ENCODE peak calls at places on chromosomes 2 and 18, in seven cellular contexts. X is GM12878, G is suprapubic skin, P is sigmoid colon, L is K562, S is transverse colon, M is spleen. V is an unnamed sample. For H3K4me1, the result is how much of the 10 kb centered on the place peaks cover.

GRCh38 chr2:130380096-130380934 is 24.5 kb downstream of the PTPN18 start:
- DNase-seq in P (peak), X (no peak), M (no peak), L (peak), S (no peak), G (no peak), V (no peak)

GRCh38 chr2:137387044-137387443 is 577.2 kb upstream of the HNMT start:
- DNase-seq in M (no peak), X (no peak), L (no peak), S (no peak), G (no peak), P (no peak), V (no peak)

GRCh38 chr2:109375656-109376055 is 238.1 kb downstream of the SEPTIN10 start:
- DNase-seq in S (no peak), L (no peak), P (peak), X (no peak), G (peak), M (peak), V (no peak)

GRCh38 chr18:51251625-51252024 is 54.1 kb upstream of the MEX3C start:
- DNase-seq in P (no peak), X (peak), M (peak), G (no peak), S (peak), L (no peak), V (no peak)

GRCh38 chr2:151534001-151534400 is 124.3 kb downstream of the RIF1 start:
- DNase-seq in L (no peak), X (no peak), P (no peak), G (no peak), S (no peak), M (no peak), V (no peak)

GRCh38 chr18:7941533-7941932 is 374.4 kb downstream of the PTPRM start:
- DNase-seq in P (no peak), M (no peak), L (no peak), G (no peak), S (peak), X (no peak), V (peak)

GRCh38 chr18:58189008-58189407 is 145.0 kb downstream of the NEDD4L start:
- DNase-seq in G (no peak), X (no peak), P (no peak), L (no peak), M (no peak), S (no peak), V (no peak)

GRCh38 chr2:70084973-70085710 is 2.1 kb upstream of the PCBP1 start:
- DNase-seq in M (peak), S (peak), P (peak), L (peak), X (peak), G (peak), V (peak)

GRCh38 chr2:161991991-161992390 is 82.0 kb downstream of the DPP4 start:
- DNase-seq in M (no peak), P (no peak), L (no peak), X (no peak), S (no peak), G (no peak), V (no peak)

GRCh38 chr2:162073776-162074578 is at the start of gene DPP4:
- DNase-seq in G (no peak), X (no peak), P (peak), M (peak), L (no peak), S (peak), V (peak)

GRCh38 chr2:38835990-38836389 is 39.7 kb downstream of the DHX57 start:
- DNase-seq in G (no peak), P (no peak), L (no peak), M (no peak), X (peak), S (no peak), V (no peak)

GRCh38 chr18:6242004-6242403 is 172.7 kb downstream of the L3MBTL4 start:
- DNase-seq in G (no peak), L (no peak), S (no peak), M (no peak), X (no peak), P (no peak), V (no peak)

GRCh38 chr2:165957030-165957675 is 3.6 kb upstream of the TTC21B start:
- DNase-seq in L (no peak), S (no peak), G (no peak), M (peak), P (no peak), X (no peak), V (no peak)

GRCh38 chr2:84970266-84970955 is 550 bp upstream of the KCMF1 start:
- DNase-seq in S (peak), G (peak), L (peak), X (no peak), M (peak), P (peak), V (peak)

GRCh38 chr2:54380627-54381026 is 75.5 kb upstream of the SPTBN1 start:
- DNase-seq in S (no peak), L (no peak), G (no peak), P (no peak), X (no peak), M (no peak), V (no peak)

GRCh38 chr2:207825033-207825957 is 55.6 kb upstream of the FZD5 start:
- DNase-seq in S (no peak), M (no peak), G (no peak), X (no peak), P (peak), L (no peak), V (no peak)

GRCh38 chr18:8936646-8937045 is 165.9 kb upstream of the NDUFV2 start:
- DNase-seq in P (no peak), X (no peak), G (no peak), S (no peak), L (no peak), M (no peak), V (no peak)

GRCh38 chr2:234308814-234309195 is 188.1 kb downstream of the ARL4C start:
- DNase-seq in X (peak), M (no peak), G (no peak), P (no peak), S (peak), L (no peak), V (no peak)

GRCh38 chr2:111898703-111899514 is 502 bp downstream of the MERTK start:
- DNase-seq in P (peak), L (no peak), M (no peak), X (no peak), G (peak), S (no peak), V (peak)

GRCh38 chr2:17662723-17663122 is 90.9 kb downstream of the SMC6 start:
- DNase-seq in P (no peak), L (no peak), X (no peak), M (no peak), S (no peak), G (no peak), V (peak)

GRCh38 chr2:67485431-67485830 is 88.3 kb downstream of the ETAA1 start:
- DNase-seq in P (no peak), X (no peak), S (no peak), G (no peak), L (no peak), M (no peak), V (no peak)

GRCh38 chr18:9849407-9849961 is 36.3 kb upstream of the TXNDC2 start:
- DNase-seq in L (peak), G (peak), X (no peak), P (peak), S (peak), M (peak), V (peak)

GRCh38 chr2:239465017-239466001 is 64.5 kb upstream of the HDAC4 start:
- DNase-seq in L (no peak), G (peak), X (no peak), P (peak), S (peak), M (peak), V (no peak)

GRCh38 chr2:46062637-46063412 is 234.4 kb upstream of the EPAS1 start:
- DNase-seq in G (peak), L (peak), M (peak), X (no peak), P (peak), S (peak), V (peak)

GRCh38 chr18:45467307-45467706 is 148.0 kb upstream of the SLC14A2 start:
- DNase-seq in M (no peak), L (no peak), G (no peak), X (no peak), S (no peak), P (no peak), V (no peak)

GRCh38 chr2:222862068-222862914 is 1.5 kb downstream of the ACSL3 start:
- DNase-seq in S (peak), X (no peak), G (no peak), L (peak), M (no peak), P (no peak), V (peak)

GRCh38 chr2:121293450-121294325 is 8.7 kb upstream of the TFCP2L1 start:
- DNase-seq in G (no peak), S (peak), M (no peak), L (no peak), P (no peak), X (no peak), V (no peak)

GRCh38 chr2:25981596-25982272 is 563 bp downstream of the KIF3C start:
- DNase-seq in P (no peak), S (no peak), L (peak), G (peak), X (no peak), M (peak), V (no peak)

GRCh38 chr2:112889976-112890375 is 21.0 kb upstream of the IL37 start:
- DNase-seq in P (no peak), L (no peak), G (no peak), X (no peak), S (no peak), M (no peak), V (no peak)

GRCh38 chr18:9008709-9009635 is 93.5 kb upstream of the NDUFV2 start:
- DNase-seq in X (no peak), P (no peak), L (peak), G (no peak), S (no peak), M (no peak), V (no peak)

GRCh38 chr18:62812891-62813290 is 97.5 kb downstream of the PHLPP1 start:
- DNase-seq in L (no peak), M (no peak), P (no peak), G (no peak), X (no peak), S (no peak), V (no peak)

GRCh38 chr2:201618744-201619654 is 24.3 kb downstream of the TMEM237 start:
- DNase-seq in M (peak), G (peak), S (peak), X (no peak), P (peak), L (peak), V (peak)

GRCh38 chr18:6397931-6398566 is 16.7 kb downstream of the L3MBTL4 start:
- DNase-seq in L (no peak), S (no peak), M (no peak), X (no peak), P (no peak), G (no peak), V (no peak)

GRCh38 chr2:1727101-1727771 is 17.1 kb downstream of the PXDN start:
- DNase-seq in P (peak), M (no peak), X (no peak), S (peak), G (no peak), L (no peak), V (no peak)

GRCh38 chr2:20487392-20488135 is 40.7 kb downstream of the RHOB start:
- DNase-seq in L (no peak), P (peak), X (no peak), G (peak), S (no peak), M (no peak), V (no peak)

GRCh38 chr2:138922973-138923563 is 142.9 kb upstream of the NXPH2 start:
- DNase-seq in X (no peak), M (no peak), G (no peak), S (no peak), L (peak), P (no peak), V (no peak)

GRCh38 chr2:179861777-179862117 is 335 bp upstream of the ZNF385B start:
- DNase-seq in G (no peak), P (no peak), X (no peak), S (no peak), L (no peak), M (no peak), V (no peak)

GRCh38 chr2:160227252-160227651 is 27.2 kb upstream of the ITGB6 start:
- DNase-seq in L (no peak), S (peak), P (no peak), M (no peak), G (no peak), X (no peak), V (no peak)

GRCh38 chr2:95347681-95348608 is 50.8 kb downstream of the KCNIP3 start:
- DNase-seq in P (peak), X (no peak), S (no peak), M (no peak), L (no peak), G (no peak), V (no peak)

GRCh38 chr18:24630346-24630880 is 170.0 kb downstream of the HRH4 start:
- DNase-seq in P (no peak), S (no peak), X (no peak), G (no peak), L (no peak), M (no peak), V (no peak)

GRCh38 chr2:10380048-10380926 is 67.8 kb downstream of the ODC1 start:
- DNase-seq in L (no peak), S (no peak), M (peak), X (no peak), G (no peak), P (no peak), V (no peak)
- H3K4me1 ChIP-seq in L (under half), S (under half), M (half or more), X (under half), G (under half), P (under half), V (under half)

GRCh38 chr18:59822612-59823275 is 77.1 kb upstream of the PMAIP1 start:
- DNase-seq in G (no peak), M (no peak), P (no peak), L (no peak), S (no peak), X (no peak), V (no peak)

GRCh38 chr18:59820663-59821062 is 79.1 kb upstream of the PMAIP1 start:
- DNase-seq in P (no peak), S (no peak), M (no peak), X (no peak), L (no peak), G (no peak), V (no peak)

GRCh38 chr18:59818769-59819168 is 81.0 kb upstream of the PMAIP1 start:
- DNase-seq in P (no peak), M (no peak), S (no peak), X (no peak), L (no peak), G (no peak), V (no peak)

GRCh38 chr18:59821983-59822382 is 77.8 kb upstream of the PMAIP1 start:
- DNase-seq in P (no peak), M (no peak), L (no peak), X (no peak), S (no peak), G (no peak), V (no peak)

GRCh38 chr18:59823611-59824195 is 76.1 kb upstream of the PMAIP1 start:
- DNase-seq in P (peak), G (peak), L (peak), X (no peak), M (no peak), S (peak), V (peak)
- TF ChIP-seq POLR2AphosphoS5 in P (peak), G (no peak), L (no peak), X (no peak), M (no peak), S (no peak), V (no peak)

DNA sequence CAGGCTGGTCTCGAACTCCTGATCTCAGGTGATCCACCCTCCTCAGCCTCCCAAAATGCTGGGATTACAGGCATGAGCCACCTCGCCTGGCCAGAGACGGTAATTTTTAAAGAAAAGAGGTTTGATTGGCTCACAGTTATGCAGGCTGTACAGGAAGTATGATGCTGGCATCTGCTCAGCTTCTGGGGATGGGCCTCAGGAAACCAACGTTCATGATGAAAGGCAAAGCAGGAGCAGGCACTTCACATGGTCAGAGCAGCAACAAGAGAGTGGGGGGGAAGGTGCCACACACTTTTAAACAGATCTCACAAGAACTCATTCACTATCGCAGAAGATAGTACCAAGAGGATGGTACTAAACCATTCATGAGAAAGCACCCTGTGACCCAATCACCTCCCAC is 38.0 kb upstream of the GPD2 start:
- DNase-seq in L (no peak), G (no peak), S (no peak), M (no peak), X (no peak), P (no peak), V (no peak)
- H3K4me1 ChIP-seq in L (under half), G (under half), S (under half), M (under half), X (under half), P (under half), V (under half)

GRCh38 chr2:189951791-189952535 is 110.6 kb downstream of the MSTN start:
- DNase-seq in L (no peak), S (no peak), M (no peak), X (no peak), G (no peak), P (no peak), V (no peak)
- TF ChIP-seq POLR2AphosphoS5 in L (no peak), S (no peak), M (no peak), X (no peak), G (no peak), P (no peak), V (no peak)

GRCh38 chr18:43501099-43501498 is 223.8 kb upstream of the SYT4 start:
- DNase-seq in X (no peak), G (no peak), M (no peak), S (no peak), P (no peak), L (no peak), V (no peak)
- H3K4me1 ChIP-seq in X (under half), G (under half), M (under half), S (under half), P (under half), L (under half), V (under half)

DNA sequence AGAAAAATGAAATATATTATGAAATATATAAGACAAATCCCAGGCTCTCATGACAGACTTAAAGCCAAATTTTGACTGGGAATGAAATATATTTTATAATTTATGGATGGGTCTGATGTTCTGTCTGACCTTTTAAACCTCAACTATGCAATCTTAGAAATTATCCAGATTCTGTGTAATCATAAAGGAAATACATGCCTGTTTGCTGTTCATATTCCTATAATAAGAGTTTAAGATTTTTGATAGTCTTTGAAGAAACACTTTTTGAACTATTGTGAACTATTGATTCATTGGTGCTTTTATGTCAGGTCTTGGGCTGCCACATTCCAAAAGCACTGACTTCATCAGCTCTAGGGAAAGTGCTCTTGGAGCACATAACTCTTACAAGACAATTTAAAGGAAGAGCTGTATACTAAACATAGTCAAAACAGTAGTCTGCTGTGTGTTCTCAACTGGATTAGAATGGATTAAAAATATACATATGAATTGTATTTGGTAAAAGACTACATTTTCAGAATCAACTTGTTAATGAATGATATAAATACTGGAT is 64.2 kb downstream of the CCDC150 start:
- DNase-seq in G (no peak), M (no peak), P (no peak), X (no peak), L (no peak), S (no peak), V (no peak)
- TF ChIP-seq POLR2AphosphoS5 in G (no peak), M (no peak), P (no peak), X (no peak), L (no peak), S (no peak), V (no peak)